ENCODE peak calls at places on chromosome 22, in nine cellular contexts. T is AG10803, Z is fibroblast of lung, Q is SK-N-SH, H is GM23338, F is mucosa of descending colon, A is cardiac muscle cell, C is cardiac fibroblast, J is fibroblast of pulmonary artery. B is an unnamed sample.

GRCh38 chr22:31556627-31557203 is 60.4 kb downstream of the SFI1 start:
- DNase-seq in H (peak; percentile 60), F (peak; percentile 22), Q (peak; percentile 46), Z (peak; percentile 57), T (peak; percentile 44), C (peak; percentile 67), A (peak; percentile 44), J (peak; percentile 66), B (peak; percentile 48)

GRCh38 chr22:47624277-47625012 is 862.0 kb downstream of the TBC1D22A start:
- DNase-seq in A (no peak), J (no peak), F (no peak), C (no peak), Z (no peak), T (no peak), Q (no peak), H (no peak), B (no peak)

GRCh38 chr22:30506507-30506968 is 1.0 kb upstream of the SEC14L4 start:
- DNase-seq in J (no peak), F (no peak), H (no peak), C (no peak), A (no peak), Q (peak; percentile 52), Z (no peak), T (no peak), B (no peak)

GRCh38 chr22:19679476-19680099 is 34.7 kb upstream of the SEPTIN5 start:
- DNase-seq in Z (no peak), C (peak; percentile 13), J (no peak), Q (peak; percentile 74), F (peak; percentile 54), A (peak; percentile 33), H (peak; percentile 78), T (peak; percentile 11), B (no peak)

GRCh38 chr22:45304971-45305370 is 4.8 kb upstream of the FAM118A start:
- DNase-seq in Z (no peak), J (no peak), H (no peak), F (no peak), A (no peak), C (no peak), T (no peak), Q (no peak), B (no peak)

GRCh38 chr22:26502688-26503561 is 9.3 kb downstream of the TFIP11 start:
- DNase-seq in T (peak; percentile 37), Z (peak; percentile 57), Q (peak; percentile 59), H (peak; percentile 90), J (peak; percentile 61), C (peak; percentile 52), F (peak; percentile 50), A (peak; percentile 67), B (peak; percentile 50)

GRCh38 chr22:17578129-17578754 is 14.9 kb downstream of the SLC25A18 start:
- DNase-seq in F (no peak), H (no peak), C (peak; percentile 68), Z (peak; percentile 65), J (peak; percentile 69), T (peak; percentile 76), A (no peak), Q (no peak), B (peak; percentile 34)

GRCh38 chr22:41699264-41700104 is at the start of gene MEI1:
- DNase-seq in T (peak; percentile 56), A (no peak), J (peak; percentile 78), Z (peak; percentile 64), C (peak; percentile 78), F (peak; percentile 84), H (peak; percentile 91), Q (no peak), B (peak; percentile 74)

GRCh38 chr22:40855960-40856512 is 403 bp downstream of the ST13 start:
- DNase-seq in Q (peak; percentile 46), H (peak; percentile 67), A (peak; percentile 43), J (peak; percentile 31), T (peak; percentile 22), F (no peak), Z (peak; percentile 29), C (peak; percentile 46), B (peak; percentile 24)

GRCh38 chr22:46119729-46120419 is 30.5 kb upstream of the PPARA start:
- DNase-seq in C (peak; percentile 85), A (no peak), J (peak; percentile 62), Z (peak; percentile 85), Q (no peak), F (peak; percentile 52), T (peak; percentile 94), H (peak; percentile 45), B (peak; percentile 92)

GRCh38 chr22:41447435-41448188 is 1.0 kb upstream of the TOB2 start:
- DNase-seq in Z (peak; percentile 63), C (peak; percentile 71), T (peak; percentile 56), H (peak; percentile 72), J (peak; percentile 61), Q (peak; percentile 50), A (peak; percentile 88), F (peak; percentile 73), B (peak; percentile 61)

GRCh38 chr22:44847892-44848291 is 95.5 kb downstream of the ARHGAP8 start:
- DNase-seq in A (no peak), Q (no peak), Z (no peak), H (no peak), T (no peak), F (no peak), J (no peak), C (no peak), B (no peak)

GRCh38 chr22:44758354-44758969 is 6.1 kb downstream of the ARHGAP8 start:
- DNase-seq in J (peak; percentile 48), F (no peak), H (no peak), C (peak; percentile 44), Q (peak; percentile 82), A (no peak), T (peak; percentile 39), Z (peak; percentile 42), B (peak; percentile 62)

GRCh38 chr22:43088979-43089717 is at the start of gene TTLL1:
- DNase-seq in C (peak; percentile 89), H (peak; percentile 96), Q (peak; percentile 89), F (peak; percentile 93), T (peak; percentile 81), J (peak; percentile 82), A (peak; percentile 94), Z (peak; percentile 77), B (peak; percentile 75)

GRCh38 chr22:43088616-43088978 is 594 bp downstream of the TTLL1 start:
- DNase-seq in J (no peak), Q (peak; percentile 23), C (no peak), Z (no peak), T (no peak), A (no peak), F (no peak), H (no peak), B (no peak)

GRCh38 chr22:43094085-43094484 is 4.9 kb upstream of the TTLL1 start:
- DNase-seq in T (peak; percentile 34), H (no peak), A (no peak), F (peak; percentile 70), Q (no peak), C (no peak), Z (no peak), J (peak; percentile 16), B (no peak)

GRCh38 chr22:43092085-43092484 is 2.9 kb upstream of the TTLL1 start:
- DNase-seq in H (no peak), Z (no peak), A (no peak), T (no peak), C (no peak), Q (no peak), J (no peak), F (no peak), B (no peak)

DNA sequence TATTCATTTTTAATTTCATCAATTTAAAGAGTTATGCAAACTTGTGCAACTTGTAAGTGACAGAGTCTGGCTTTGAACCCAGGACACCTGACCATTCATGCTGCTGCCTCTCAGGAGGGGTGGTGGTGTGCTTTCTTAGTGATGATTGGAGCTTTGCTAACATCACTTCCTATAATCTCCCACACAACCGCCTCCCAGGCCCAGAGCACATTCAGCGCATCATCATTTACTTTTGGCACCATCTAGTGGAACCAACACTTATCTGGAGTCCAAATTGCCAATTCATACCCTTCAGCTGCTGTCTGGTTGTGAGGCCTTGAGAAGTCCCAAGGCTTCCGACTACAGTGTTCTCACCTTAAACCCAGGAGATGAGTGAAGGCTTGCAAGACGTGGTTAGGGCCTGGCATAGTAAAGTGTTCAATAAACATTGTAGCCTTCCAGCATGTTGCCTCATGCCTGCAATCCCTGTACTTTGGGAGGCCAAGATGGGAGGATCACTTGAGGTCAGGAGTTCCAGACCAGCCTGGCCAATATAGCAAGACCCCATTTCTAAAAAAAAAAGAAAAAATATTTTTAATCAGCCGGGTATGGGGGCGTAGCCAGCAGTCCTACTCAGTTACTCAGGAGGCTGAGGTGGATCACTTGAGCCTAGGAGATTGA is 1.1 kb upstream of the TTLL1 start:
- DNase-seq in H (no peak), J (peak; percentile 84), T (peak; percentile 89), Z (peak; percentile 86), C (peak; percentile 87), F (peak; percentile 43), Q (peak; percentile 53), A (no peak), B (peak; percentile 93)
- H3K4me3 ChIP-seq in H (no peak overlapping the region), J (no peak overlapping the region), T (no peak overlapping the region), Z (no peak overlapping the region), C (no peak overlapping the region), F (no peak overlapping the region), Q (no peak overlapping the region), A (no peak overlapping the region), B (no peak overlapping the region)

GRCh38 chr22:50575426-50575941 is 2.7 kb downstream of the CPT1B start:
- DNase-seq in J (no peak), Q (no peak), A (no peak), H (no peak), F (no peak), Z (no peak), C (no peak), T (no peak), B (no peak)

GRCh38 chr22:50577697-50577986 is 585 bp downstream of the CPT1B start:
- DNase-seq in F (no peak), A (no peak), H (peak; percentile 58), J (no peak), Z (no peak), C (no peak), Q (no peak), T (no peak), B (no peak)

GRCh38 chr22:50576806-50577696 is 1.2 kb downstream of the CPT1B start:
- DNase-seq in F (no peak), Z (no peak), H (no peak), J (no peak), T (no peak), Q (no peak), A (no peak), C (no peak), B (no peak)

GRCh38 chr22:50574383-50574755 is 3.9 kb downstream of the CPT1B start:
- DNase-seq in Z (no peak), C (no peak), J (no peak), H (no peak), F (no peak), Q (no peak), T (no peak), A (no peak), B (no peak)

GRCh38 chr22:50576070-50576469 is 2.2 kb downstream of the CPT1B start:
- DNase-seq in Z (peak; percentile 56), H (peak; percentile 78), A (peak; percentile 60), T (peak; percentile 23), F (peak; percentile 55), J (peak; percentile 71), Q (peak; percentile 64), C (peak; percentile 63), B (peak; percentile 56)
- TF ChIP-seq CTCF in Z (peak; percentile 5), H (peak; percentile 54), A (peak; percentile 49), T (peak; percentile 20), F (no peak), J (peak; percentile 50), Q (peak; percentile 42), C (peak; percentile 15), B (peak; percentile 41)

GRCh38 chr22:35539910-35540599 is 576 bp upstream of the RASD2 start:
- DNase-seq in C (peak; percentile 32), Z (no peak), Q (peak; percentile 98), H (peak; percentile 66), T (peak; percentile 34), F (peak; percentile 71), J (no peak), A (peak; percentile 78), B (no peak)
- H3K4me3 ChIP-seq in C (peak overlapping the region; percentile 44), Z (peak overlapping the region; percentile 24), Q (peak overlapping the region; percentile 58), H (peak overlapping the region; percentile 72), T (peak overlapping the region; percentile 75), F (no peak overlapping the region), J (peak overlapping the region; percentile 43), A (peak overlapping the region; percentile 51), B (peak overlapping the region; percentile 32)

GRCh38 chr22:50206599-50206998 is 5.8 kb downstream of the SELENOO start:
- DNase-seq in J (peak; percentile 32), F (peak; percentile 26), H (peak; percentile 88), Z (peak; percentile 49), C (peak; percentile 55), Q (peak; percentile 87), T (peak; percentile 58), A (peak; percentile 85), B (peak; percentile 76)
- TF ChIP-seq CTCF in J (peak; percentile 38), F (no peak), H (peak; percentile 67), Z (peak; percentile 23), C (peak; percentile 57), Q (peak; percentile 54), T (peak; percentile 43), A (peak; percentile 54), B (peak; percentile 47)

B was measured in fibroblast of mammary gland.